ENCODE peak calls at places on chromosome 20, in five cellular contexts. N is effector CD4-positive, alpha-beta T cell; V is esophagus muscularis mucosa; Y is AG08396; T is ACHN. X is an unnamed sample.

GRCh38 chr20:45611054-45611453 is 18.5 kb upstream of the WFDC10A start:
- DNase-seq in N (no peak), V (peak; percentile 74), Y (peak; percentile 22), T (no peak), X (no peak)

GRCh38 chr20:2751868-2752630 is 48.4 kb downstream of the CPXM1 start:
- DNase-seq in N (peak; percentile 33), V (no peak), Y (peak; percentile 78), T (peak; percentile 31), X (no peak)

GRCh38 chr20:36004045-36004444 is 35.7 kb downstream of the CNBD2 start:
- DNase-seq in N (no peak), V (no peak), Y (no peak), T (no peak), X (no peak)

GRCh38 chr20:59603176-59603575 is 1.2 kb upstream of the PHACTR3 start:
- DNase-seq in N (no peak), V (no peak), Y (no peak), T (no peak), X (no peak)

GRCh38 chr20:45469336-45470261 is at the start of gene WFDC2:
- DNase-seq in N (no peak), V (no peak), Y (no peak), T (peak; percentile 36), X (no peak)

GRCh38 chr20:46057856-46058655 is 29.0 kb downstream of the SLC12A5 start:
- DNase-seq in N (no peak), V (peak; percentile 91), Y (peak; percentile 59), T (no peak), X (peak; percentile 79)

GRCh38 chr20:38728911-38729642 is 4.8 kb downstream of the SLC32A1 start:
- DNase-seq in N (no peak), V (no peak), Y (no peak), T (no peak), X (no peak)

GRCh38 chr20:35009665-35010328 is 54.1 kb downstream of the MYH7B start:
- DNase-seq in N (no peak), V (no peak), Y (no peak), T (no peak), X (no peak)

GRCh38 chr20:61935926-61936700 is 129.6 kb downstream of the TAF4 start:
- DNase-seq in N (no peak), V (no peak), Y (no peak), T (no peak), X (no peak)

X was measured in adrenal gland.